ENCODE peak calls at places on chromosomes 5 and 9, in six cellular contexts. R is T47D, N is ELF-1, B is C1 segment of cervical spinal cord, G is GM06990, A is kidney tubule cell. Z is an unnamed sample.

GRCh38 chr9:106936680-106937079 is 73.7 kb downstream of the ZNF462 start:
- DNase-seq in G (no peak), R (no peak), B (no peak), N (no peak), A (no peak), Z (no peak)

GRCh38 chr9:126393876-126394275 is 67.2 kb downstream of the MVB12B start:
- DNase-seq in R (peak), B (no peak), N (no peak), G (no peak), A (no peak), Z (no peak)

GRCh38 chr5:26578002-26578401 is 460.4 kb downstream of the CDH9 start:
- DNase-seq in B (no peak), R (no peak), N (no peak), G (no peak), A (no peak), Z (no peak)

GRCh38 chr9:80650964-80651555 is 1038.3 kb downstream of the TLE1 start:
- DNase-seq in B (no peak), N (no peak), R (no peak), G (no peak), A (peak), Z (no peak)

GRCh38 chr5:56412601-56413379 is 179.7 kb upstream of the ANKRD55 start:
- DNase-seq in R (no peak), B (peak), G (peak), N (no peak), A (no peak), Z (no peak)

GRCh38 chr5:67033893-67034605 is 162.6 kb downstream of the CD180 start:
- DNase-seq in B (no peak), A (no peak), R (no peak), G (no peak), N (no peak), Z (no peak)

GRCh38 chr9:92611621-92612275 is 58.2 kb downstream of the IPPK start:
- DNase-seq in B (no peak), A (no peak), N (no peak), R (no peak), G (no peak), Z (no peak)

GRCh38 chr5:93583525-93583798 is 440 bp downstream of the NR2F1 start:
- DNase-seq in N (no peak), B (no peak), G (no peak), A (peak), R (no peak), Z (no peak)

GRCh38 chr9:90880669-90881068 is 79.0 kb downstream of the SYK start:
- DNase-seq in N (no peak), G (peak), A (no peak), R (no peak), B (no peak), Z (no peak)

GRCh38 chr9:76396597-76396996 is 2.4 kb upstream of the RFK start:
- DNase-seq in G (no peak), N (no peak), R (no peak), B (no peak), A (no peak), Z (no peak)

GRCh38 chr9:35357116-35357515 is 132.8 kb upstream of the RUSC2 start:
- DNase-seq in N (no peak), G (no peak), A (no peak), R (no peak), B (no peak), Z (no peak)

GRCh38 chr5:33439905-33440481 is 772 bp upstream of the TARS1 start:
- DNase-seq in N (no peak), R (no peak), A (no peak), B (peak), G (peak), Z (no peak)

GRCh38 chr9:137194388-137194787 is 5.9 kb downstream of the SSNA1 start:
- DNase-seq in G (no peak), A (no peak), N (no peak), B (peak), R (no peak), Z (no peak)

GRCh38 chr5:94397508-94397907 is 220.9 kb downstream of the KIAA0825 start:
- DNase-seq in N (no peak), A (no peak), B (no peak), R (no peak), G (no peak), Z (no peak)

GRCh38 chr5:23303433-23303832 is 204.0 kb upstream of the PRDM9 start:
- DNase-seq in B (no peak), R (no peak), G (no peak), N (no peak), A (no peak), Z (no peak)

GRCh38 chr5:95916687-95917085 is 45.0 kb downstream of the ELL2 start:
- DNase-seq in R (no peak), B (no peak), N (no peak), G (no peak), A (no peak), Z (no peak)

GRCh38 chr5:673837-674629 is 19.1 kb downstream of the TPPP start:
- DNase-seq in N (no peak), G (no peak), A (no peak), R (peak), B (no peak), Z (no peak)

GRCh38 chr5:132677191-132677590 is 3.4 kb downstream of the IL4 start:
- DNase-seq in B (no peak), A (peak), G (no peak), R (peak), N (peak), Z (no peak)

GRCh38 chr9:29514336-29514735 is 1941.1 kb upstream of the C9orf72 start:
- DNase-seq in N (peak), A (no peak), B (peak), G (no peak), R (peak), Z (no peak)

GRCh38 chr5:178519155-178519554 is 71.0 kb downstream of the COL23A1 start:
- DNase-seq in G (no peak), B (no peak), N (no peak), A (no peak), R (no peak), Z (no peak)

GRCh38 chr5:168313596-168314204 is 22.3 kb downstream of the WWC1 start:
- DNase-seq in N (no peak), B (no peak), R (no peak), A (no peak), G (no peak), Z (no peak)

GRCh38 chr9:87267701-87268100 is 230.0 kb upstream of the DAPK1 start:
- DNase-seq in B (no peak), N (no peak), R (no peak), G (no peak), A (no peak), Z (no peak)

GRCh38 chr5:66306105-66306843 is 162.2 kb downstream of the SREK1 start:
- DNase-seq in A (peak), G (no peak), B (peak), R (peak), N (peak), Z (peak)

GRCh38 chr5:143434261-143435206 is 31.0 kb upstream of the NR3C1 start:
- DNase-seq in N (no peak), A (no peak), G (peak), B (no peak), R (no peak), Z (no peak)

GRCh38 chr5:127696688-127697087 is 6.5 kb upstream of the CCDC192 start:
- DNase-seq in G (no peak), B (no peak), R (no peak), N (no peak), A (no peak), Z (no peak)

GRCh38 chr9:9996259-9996658 is 616.5 kb downstream of the PTPRD start:
- DNase-seq in R (no peak), G (no peak), A (no peak), B (no peak), N (no peak), Z (no peak)

GRCh38 chr9:121900163-121900562 is 192.9 kb downstream of the TTLL11 start:
- DNase-seq in A (no peak), R (no peak), N (no peak), B (no peak), G (no peak), Z (no peak)

GRCh38 chr9:128150594-128151342 is 1.5 kb downstream of the LCN2 start:
- DNase-seq in B (no peak), A (no peak), R (no peak), G (no peak), N (peak), Z (no peak)

GRCh38 chr5:130532786-130533185 is 628.5 kb downstream of the CHSY3 start:
- DNase-seq in R (no peak), B (no peak), G (no peak), N (no peak), A (no peak), Z (no peak)

GRCh38 chr5:126811515-126812198 is 34.7 kb downstream of the LMNB1 start:
- DNase-seq in A (peak), R (no peak), B (no peak), N (peak), G (no peak), Z (peak)

GRCh38 chr5:11182441-11183080 is 421.5 kb upstream of the DAP start:
- DNase-seq in B (no peak), G (no peak), N (peak), R (peak), A (peak), Z (no peak)

GRCh38 chr5:57210633-57211032 is 36.8 kb downstream of the GPBP1 start:
- DNase-seq in N (no peak), R (no peak), G (no peak), B (no peak), A (no peak), Z (no peak)

GRCh38 chr5:181159286-181160143 is 12.1 kb downstream of the OR2V2 start:
- DNase-seq in A (peak), N (peak), B (peak), R (peak), G (peak), Z (peak)

GRCh38 chr9:70197384-70198039 is 61.3 kb upstream of the SMC5 start:
- DNase-seq in G (no peak), R (no peak), N (no peak), B (no peak), A (no peak), Z (no peak)

GRCh38 chr9:127233582-127234350 is 30.8 kb upstream of the GARNL3 start:
- DNase-seq in G (no peak), N (no peak), A (no peak), B (no peak), R (no peak), Z (no peak)

GRCh38 chr9:105711867-105712266 is 17.5 kb downstream of the TMEM38B start:
- DNase-seq in B (no peak), G (no peak), N (no peak), A (peak), R (no peak), Z (no peak)

GRCh38 chr5:151596839-151597539 is 5.9 kb upstream of the FAT2 start:
- DNase-seq in A (peak), G (no peak), B (no peak), R (peak), N (peak), Z (no peak)

Z was measured in immature natural killer cell.